ENCODE peak calls at places on chromosomes 12 and 14, in nine cellular contexts. A is AG10803, L is nephron progenitor cell, U is astrocyte of the spinal cord, Z is brain microvascular endothelial cell, J is heart left ventricle, F is Panc1, C is hepatocyte, I is heart right ventricle. G is an unnamed sample.

GRCh38 chr12:1644523-1645438 is 15.8 kb downstream of the WNT5B start:
- DNase-seq in A (peak; percentile 85), L (no peak), U (peak; percentile 91), Z (peak; percentile 75), J (peak; percentile 83), F (no peak), C (peak; percentile 64), I (peak; percentile 84), G (peak; percentile 84)

GRCh38 chr12:49505672-49506071 is 33.2 kb upstream of the KCNH3 start:
- DNase-seq in A (no peak), L (no peak), U (peak; percentile 26), Z (no peak), J (no peak), F (no peak), C (no peak), I (no peak), G (peak; percentile 25)

GRCh38 chr12:57224973-57225679 is 4.4 kb upstream of the SHMT2 start:
- DNase-seq in A (no peak), L (peak; percentile 62), U (no peak), Z (no peak), J (no peak), F (no peak), C (peak; percentile 72), I (peak; percentile 61), G (no peak)

GRCh38 chr12:26629864-26630263 is 203.1 kb downstream of the ITPR2 start:
- DNase-seq in A (peak; percentile 30), L (no peak), U (peak; percentile 63), Z (peak; percentile 53), J (no peak), F (no peak), C (no peak), I (no peak), G (no peak)

GRCh38 chr12:18849080-18849479 is 111.2 kb downstream of the CAPZA3 start:
- DNase-seq in A (peak; percentile 5), L (no peak), U (peak; percentile 92), Z (peak; percentile 24), J (no peak), F (no peak), C (peak; percentile 37), I (no peak), G (no peak)

GRCh38 chr12:59084758-59085383 is 164.6 kb upstream of the LRIG3 start:
- DNase-seq in A (peak; percentile 91), L (peak; percentile 70), U (peak; percentile 93), Z (no peak), J (no peak), F (no peak), C (peak; percentile 11), I (no peak), G (no peak)

GRCh38 chr14:88823968-88824313 is 510 bp upstream of the TTC8 start:
- DNase-seq in A (no peak), L (no peak), U (no peak), Z (no peak), J (no peak), F (no peak), C (no peak), I (no peak), G (no peak)

GRCh38 chr12:49675137-49675536 is 32.1 kb downstream of the FMNL3 start:
- DNase-seq in A (no peak), L (peak; percentile 13), U (peak; percentile 47), Z (no peak), J (no peak), F (no peak), C (no peak), I (no peak), G (no peak)

GRCh38 chr14:54769955-54770863 is 132.4 kb downstream of the GCH1 start:
- DNase-seq in A (no peak), L (no peak), U (no peak), Z (no peak), J (no peak), F (no peak), C (no peak), I (no peak), G (no peak)

GRCh38 chr12:108308432-108308831 is 30.7 kb downstream of the CMKLR1 start:
- DNase-seq in A (peak; percentile 38), L (no peak), U (peak; percentile 68), Z (no peak), J (peak; percentile 33), F (no peak), C (no peak), I (no peak), G (no peak)

GRCh38 chr12:544142-544541 is 84.4 kb downstream of the B4GALNT3 start:
- DNase-seq in A (no peak), L (no peak), U (no peak), Z (no peak), J (peak; percentile 10), F (no peak), C (no peak), I (no peak), G (no peak)

GRCh38 chr14:24837280-24838046 is 203.5 kb upstream of the GZMB start:
- DNase-seq in A (peak; percentile 51), L (no peak), U (peak; percentile 78), Z (peak; percentile 37), J (no peak), F (no peak), C (no peak), I (no peak), G (peak; percentile 43)

GRCh38 chr14:48970995-48971394 is 615.2 kb downstream of the RPS29 start:
- DNase-seq in A (peak; percentile 1), L (no peak), U (no peak), Z (peak; percentile 6), J (no peak), F (no peak), C (no peak), I (no peak), G (no peak)

GRCh38 chr14:24273422-24273998 is 2.1 kb upstream of the RABGGTA start:
- DNase-seq in A (no peak), L (no peak), U (no peak), Z (no peak), J (no peak), F (no peak), C (no peak), I (no peak), G (no peak)

GRCh38 chr12:123041042-123041531 is 60.6 kb downstream of the ARL6IP4 start:
- DNase-seq in A (no peak), L (no peak), U (no peak), Z (no peak), J (no peak), F (no peak), C (no peak), I (no peak), G (no peak)

GRCh38 chr12:75859868-75860267 is 171.7 kb downstream of the PHLDA1 start:
- DNase-seq in A (peak; percentile 60), L (no peak), U (no peak), Z (no peak), J (no peak), F (no peak), C (no peak), I (no peak), G (no peak)

GRCh38 chr12:93301171-93301570 is 76.6 kb upstream of the NUDT4 start:
- DNase-seq in A (no peak), L (no peak), U (no peak), Z (no peak), J (no peak), F (no peak), C (no peak), I (no peak), G (no peak)

GRCh38 chr14:102930753-102931579 is 8.5 kb downstream of the AMN start:
- DNase-seq in A (peak; percentile 23), L (no peak), U (peak; percentile 48), Z (peak; percentile 52), J (no peak), F (no peak), C (peak; percentile 34), I (no peak), G (no peak)

GRCh38 chr12:58815235-58815634 is 105.1 kb downstream of the LRIG3 start:
- DNase-seq in A (no peak), L (no peak), U (no peak), Z (no peak), J (no peak), F (no peak), C (no peak), I (no peak), G (no peak)

GRCh38 chr12:65685514-65685913 is 138.8 kb upstream of the HMGA2 start:
- DNase-seq in A (peak; percentile 53), L (no peak), U (peak; percentile 44), Z (peak; percentile 36), J (no peak), F (no peak), C (peak; percentile 14), I (no peak), G (peak; percentile 41)
- TF ChIP-seq CTCF in A (peak; percentile 72), L (peak; percentile 17), U (peak; percentile 61), Z (peak; percentile 69), J (peak; percentile 52), F (peak; percentile 57), C (peak; percentile 43), I (peak; percentile 48), G (peak; percentile 87)

DNA sequence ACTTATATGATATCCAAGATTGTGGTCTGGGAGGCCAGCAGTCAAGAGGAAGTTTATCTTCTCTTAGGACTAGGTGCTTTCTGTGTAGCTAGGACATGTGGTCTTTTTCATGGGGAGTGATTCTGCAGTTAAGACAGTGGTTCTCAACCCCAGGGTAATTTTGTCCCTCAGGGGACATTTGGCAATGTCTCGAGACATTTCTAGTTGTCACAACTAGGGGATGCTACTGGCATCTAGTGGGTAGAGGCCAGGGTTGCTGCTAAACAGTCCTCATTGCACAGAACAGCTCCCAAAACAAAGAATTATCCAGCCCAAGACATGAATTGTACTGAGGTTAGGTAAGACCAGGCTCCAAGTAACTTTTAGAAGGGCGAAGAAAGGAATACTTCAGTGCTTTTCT is 20.0 kb downstream of the AMDHD1 start:
- DNase-seq in A (no peak), L (no peak), U (no peak), Z (no peak), J (no peak), F (no peak), C (no peak), I (no peak), G (no peak)
- TF ChIP-seq CTCF in A (peak; percentile 5), L (peak; percentile 29), U (no peak), Z (peak; percentile 8), J (no peak), F (peak; percentile 60), C (no peak), I (no peak), G (no peak)

GRCh38 chr14:76566439-76566838 is 190.5 kb downstream of the ESRRB start:
- DNase-seq in A (no peak), L (no peak), U (no peak), Z (no peak), J (no peak), F (no peak), C (no peak), I (no peak), G (no peak)

GRCh38 chr14:76564471-76565119 is 188.7 kb downstream of the ESRRB start:
- DNase-seq in A (no peak), L (no peak), U (no peak), Z (no peak), J (no peak), F (no peak), C (no peak), I (no peak), G (no peak)
- TF ChIP-seq CTCF in A (no peak), L (no peak), U (no peak), Z (no peak), J (no peak), F (peak; percentile 11), C (no peak), I (no peak), G (no peak)

DNA sequence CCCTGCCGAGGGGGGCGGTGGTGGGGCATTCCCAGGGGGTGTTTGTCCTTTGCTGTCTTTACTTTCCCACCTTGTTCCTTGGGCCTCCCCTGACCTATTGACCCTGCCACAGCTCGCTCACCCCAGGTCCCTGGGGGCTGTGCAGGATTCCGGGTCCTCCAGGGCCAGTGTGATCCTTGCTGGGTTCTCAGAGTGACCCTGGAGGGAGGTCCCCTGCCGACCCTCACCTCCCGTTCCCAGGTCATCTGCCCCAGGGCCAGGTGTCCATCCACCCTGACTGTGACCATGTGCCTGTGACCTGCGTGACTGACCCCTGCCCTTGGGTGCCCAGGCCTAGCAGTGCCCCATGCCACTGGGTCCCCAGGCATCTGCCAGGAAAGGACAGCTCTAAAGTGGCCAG is 23.8 kb downstream of the PACS2 start:
- DNase-seq in A (no peak), L (no peak), U (no peak), Z (no peak), J (no peak), F (no peak), C (no peak), I (no peak), G (no peak)
- TF ChIP-seq CTCF in A (no peak), L (no peak), U (no peak), Z (no peak), J (no peak), F (no peak), C (no peak), I (no peak), G (no peak)